ENCODE peak calls at places on chromosome 21, in eight cellular contexts. X is IMR-90; P is mucosa of descending colon; G is thoracic aorta; Y is cardiac muscle cell; S is HFF-Myc; Q is fibroblast of the aortic adventitia; M is CD8-positive, alpha-beta memory T cell. U is an unnamed sample.
A peak's percentile ranks its signal among the peaks of the same experiment; 100 is the strongest.

GRCh38 chr21:20729376-20729775 is 268.8 kb upstream of the NCAM2 start:
- DNase-seq in X (no peak), M (no peak), P (no peak), G (no peak), Q (no peak), S (no peak), Y (peak; percentile 6), U (no peak)

GRCh38 chr21:14706712-14707111 is 160.6 kb upstream of the SAMSN1 start:
- DNase-seq in S (no peak), X (no peak), M (no peak), Y (no peak), G (no peak), Q (no peak), P (no peak), U (no peak)

GRCh38 chr21:29789393-29789792 is 150.4 kb downstream of the GRIK1 start:
- DNase-seq in M (no peak), X (no peak), G (no peak), P (no peak), Q (no peak), S (no peak), Y (no peak), U (no peak)

GRCh38 chr21:42316891-42317290 is 1.7 kb upstream of the TFF3 start:
- DNase-seq in M (no peak), X (no peak), Y (no peak), Q (no peak), G (no peak), S (no peak), P (peak; percentile 87), U (no peak)

GRCh38 chr21:32516729-32517649 is 68.3 kb downstream of the TCP10L start:
- DNase-seq in M (no peak), X (peak; percentile 99), Q (peak; percentile 99), G (no peak), S (peak; percentile 51), Y (peak; percentile 87), P (no peak), U (no peak)

GRCh38 chr21:38910390-38911008 is 104.8 kb downstream of the ETS2 start:
- DNase-seq in P (peak; percentile 57), Q (no peak), Y (no peak), M (no peak), X (no peak), G (no peak), S (no peak), U (no peak)

GRCh38 chr21:45794040-45794439 is 150.5 kb downstream of the PCBP3 start:
- DNase-seq in X (no peak), S (no peak), P (no peak), M (no peak), Y (no peak), Q (no peak), G (no peak), U (no peak)

GRCh38 chr21:21828130-21828529 is 829.9 kb downstream of the NCAM2 start:
- DNase-seq in G (no peak), Q (no peak), S (no peak), M (no peak), P (no peak), Y (no peak), X (no peak), U (no peak)

GRCh38 chr21:37370152-37371040 is 3.8 kb downstream of the DYRK1A start:
- DNase-seq in S (peak; percentile 41), G (no peak), Y (peak; percentile 61), M (no peak), Q (peak; percentile 65), X (peak; percentile 85), P (no peak), U (no peak)

GRCh38 chr21:36239585-36239984 is 80.4 kb upstream of the MORC3 start:
- DNase-seq in Q (no peak), S (no peak), Y (no peak), M (no peak), G (no peak), X (no peak), P (no peak), U (no peak)

DNA sequence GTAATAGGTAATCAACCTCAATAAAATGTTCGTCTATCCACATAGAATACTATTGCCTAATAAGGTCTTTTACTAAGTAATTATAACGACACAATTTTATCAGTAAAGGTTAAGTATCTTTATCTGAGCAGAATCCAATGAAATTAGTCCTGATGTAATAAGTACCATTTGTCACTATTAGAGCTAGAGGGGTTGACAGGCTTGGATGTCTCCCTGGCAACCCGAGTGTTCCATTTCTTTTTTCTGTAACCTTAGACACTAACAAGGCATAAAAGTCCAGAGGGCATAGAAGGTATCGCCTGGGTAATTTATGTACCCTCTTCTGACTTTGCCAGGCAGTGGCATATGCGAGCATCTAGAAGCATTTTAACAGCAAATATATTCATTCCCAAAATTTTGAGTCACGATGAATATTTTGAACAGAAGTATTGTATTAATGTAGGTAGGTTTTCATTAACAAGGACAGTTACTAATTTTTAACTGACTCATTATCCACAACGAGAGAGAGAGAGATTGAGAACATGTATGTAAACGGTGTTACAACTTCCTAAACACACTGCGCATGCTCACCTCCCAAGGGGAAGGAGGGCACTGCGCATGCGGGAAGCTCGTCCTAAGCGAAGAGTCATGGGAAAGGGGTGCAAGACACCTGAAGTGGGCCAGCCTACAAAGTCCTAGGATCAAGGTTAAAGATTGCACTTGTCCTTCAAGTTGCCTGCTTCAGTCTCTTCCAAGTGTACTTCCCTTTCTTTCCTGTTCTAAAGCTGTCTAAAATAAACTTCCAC is 423.9 kb downstream of the DSCAM start:
- DNase-seq in P (no peak), S (no peak), M (no peak), X (no peak), Y (no peak), Q (no peak), G (no peak), U (no peak)
- H3K4me3 ChIP-seq in P (no peak overlapping the region), S (no peak overlapping the region), M (no peak overlapping the region), X (no peak overlapping the region), Y (no peak overlapping the region), Q (no peak overlapping the region), G (no peak overlapping the region), U (no peak overlapping the region)

GRCh38 chr21:26170471-26171309 is at the start of gene APP:
- DNase-seq in S (no peak), P (peak; percentile 90), Y (peak; percentile 84), G (no peak), X (peak; percentile 70), M (peak; percentile 67), Q (peak; percentile 72), U (peak; percentile 38)
- H3K4me3 ChIP-seq in S (peak within 1 kb of the TSS; percentile 96), P (peak within 1 kb of the TSS; percentile 80), Y (peak within 1 kb of the TSS; percentile 67), G (peak within 1 kb of the TSS; percentile 84), X (peak within 1 kb of the TSS; percentile 62), M (peak within 1 kb of the TSS; percentile 74), Q (peak within 1 kb of the TSS; percentile 92), U (peak within 1 kb of the TSS; percentile 46)

GRCh38 chr21:43892334-43892733 is 27.3 kb downstream of the AGPAT3 start:
- DNase-seq in X (no peak), G (no peak), S (no peak), M (no peak), Y (no peak), P (no peak), Q (no peak), U (no peak)

GRCh38 chr21:43893536-43894205 is 28.6 kb downstream of the AGPAT3 start:
- DNase-seq in G (no peak), X (no peak), Q (peak; percentile 25), P (no peak), M (no peak), Y (peak; percentile 15), S (no peak), U (no peak)

GRCh38 chr21:43892984-43893535 is 28.0 kb downstream of the AGPAT3 start:
- DNase-seq in Y (no peak), G (no peak), M (no peak), P (no peak), X (no peak), Q (no peak), S (no peak), U (no peak)

GRCh38 chr21:43890042-43890441 is 25.0 kb downstream of the AGPAT3 start:
- DNase-seq in G (no peak), X (no peak), Q (no peak), S (no peak), Y (no peak), P (no peak), M (no peak), U (no peak)

DNA sequence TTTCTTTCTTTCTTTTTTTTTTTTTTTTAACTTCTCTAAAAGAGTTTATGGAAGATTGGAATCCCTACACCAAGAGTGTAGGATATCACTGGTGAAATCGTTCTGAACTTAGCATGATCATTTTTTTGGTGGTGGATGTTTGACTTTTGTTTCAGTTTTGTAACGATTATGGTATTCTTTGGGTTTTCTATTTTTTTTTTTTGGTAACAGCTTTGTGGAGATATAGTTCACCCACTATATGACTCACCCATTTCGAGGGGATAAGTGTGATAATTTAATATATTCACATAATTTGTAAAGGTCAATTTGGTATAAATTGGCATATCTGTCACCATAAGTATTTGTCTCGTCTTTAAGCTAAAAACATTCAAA is 29.2 kb downstream of the AGPAT3 start:
- DNase-seq in P (no peak), G (no peak), M (no peak), S (no peak), Y (no peak), X (no peak), Q (no peak), U (no peak)
- H3K4me3 ChIP-seq in P (no peak overlapping the region), G (no peak overlapping the region), M (no peak overlapping the region), S (no peak overlapping the region), Y (no peak overlapping the region), X (no peak overlapping the region), Q (no peak overlapping the region), U (no peak overlapping the region)

DNA sequence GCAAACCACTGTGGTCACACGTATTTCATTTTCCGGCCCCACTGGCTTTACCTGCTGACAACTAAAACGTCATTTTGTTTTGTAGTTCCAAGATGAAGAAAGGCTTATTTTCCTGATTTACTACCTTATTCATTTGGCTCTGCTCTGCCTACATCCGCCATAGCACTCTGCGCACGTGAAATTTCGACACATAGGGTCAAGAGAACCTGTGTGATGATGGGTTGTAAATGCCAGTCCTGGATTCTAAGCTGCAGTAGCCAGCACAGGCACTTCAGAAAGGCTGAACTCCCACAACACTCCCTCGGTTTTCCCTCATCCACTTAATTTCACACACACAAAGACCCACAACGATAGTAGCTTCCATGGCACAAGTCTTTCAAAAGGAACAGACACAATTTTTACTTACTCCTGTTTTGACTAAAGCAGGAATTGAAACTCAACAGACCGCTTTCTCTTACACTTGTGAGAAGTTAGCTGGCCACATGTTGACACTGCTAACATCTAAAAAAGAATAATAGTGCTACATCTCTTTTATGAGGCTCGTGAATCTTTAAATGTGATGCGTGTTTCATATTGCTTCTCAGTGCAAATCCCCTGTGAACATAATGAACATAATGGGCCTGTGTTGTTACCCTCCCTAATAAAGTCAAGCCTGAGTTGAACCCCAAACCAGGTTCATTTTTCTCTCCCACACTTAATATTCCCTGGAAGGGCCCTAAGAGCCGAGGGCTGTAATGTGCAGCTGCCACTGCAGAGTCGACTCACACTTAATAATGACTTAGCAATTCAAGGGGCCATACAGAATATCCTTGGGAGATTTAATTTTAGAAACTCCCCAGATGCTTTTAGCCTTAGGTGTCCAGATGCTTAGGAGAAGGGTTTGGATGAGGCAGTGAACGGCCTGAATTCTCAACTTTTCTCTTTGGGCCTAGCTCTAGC is 1.5 kb upstream of the RUNX1 start:
- DNase-seq in P (no peak), G (no peak), M (no peak), Y (no peak), Q (peak; percentile 9), S (no peak), X (peak; percentile 70), U (no peak)
- H3K4me3 ChIP-seq in P (no peak overlapping the region), G (no peak overlapping the region), M (peak overlapping the region; percentile 2), Y (no peak overlapping the region), Q (no peak overlapping the region), S (no peak overlapping the region), X (no peak overlapping the region), U (peak overlapping the region; percentile 5)